ENCODE peak calls at places on chromosome 11, in five cellular contexts. O is naive thymus-derived CD4-positive, alpha-beta T cell; E is NCI-H460; Z is SHP77; G is astrocyte. Y is an unnamed sample.

GRCh38 chr11:15839061-15839460 is 517.3 kb downstream of the SOX6 start:
- DNase-seq in G (no peak), E (no peak), O (no peak), Z (no peak), Y (no peak)

GRCh38 chr11:95143106-95143681 is 53.5 kb downstream of the ENDOD1 start:
- DNase-seq in Z (no peak), O (no peak), E (no peak), G (no peak), Y (no peak)

GRCh38 chr11:61533401-61533800 is 24.9 kb downstream of the LRRC10B start:
- DNase-seq in O (no peak), Z (peak), E (no peak), G (no peak), Y (no peak)

GRCh38 chr11:119339581-119340334 is 925 bp downstream of the C1QTNF5 start:
- DNase-seq in O (no peak), Z (peak), G (no peak), E (no peak), Y (no peak)

GRCh38 chr11:113896156-113896879 is 8.3 kb upstream of the HTR3B start:
- DNase-seq in O (peak), Z (peak), G (no peak), E (peak), Y (peak)

GRCh38 chr11:34652191-34652958 is 31.5 kb downstream of the EHF start:
- DNase-seq in Z (no peak), G (peak), E (no peak), O (no peak), Y (no peak)

GRCh38 chr11:80727315-80727714 is 1286.5 kb upstream of the TENM4 start:
- DNase-seq in O (no peak), Z (peak), E (peak), G (no peak), Y (no peak)

GRCh38 chr11:61747389-61748285 is 4.8 kb upstream of the MYRF start:
- DNase-seq in E (peak), G (peak), Z (peak), O (no peak), Y (peak)

GRCh38 chr11:14357843-14358728 is 897 bp downstream of the RRAS2 start:
- DNase-seq in Z (no peak), E (peak), O (peak), G (peak), Y (peak)

GRCh38 chr11:2825886-2826678 is 59.5 kb downstream of the CDKN1C start:
- DNase-seq in O (no peak), G (peak), Z (no peak), E (no peak), Y (no peak)

GRCh38 chr11:33976351-33977199 is 75.0 kb upstream of the CAPRIN1 start:
- DNase-seq in G (peak), E (no peak), O (no peak), Z (no peak), Y (no peak)

GRCh38 chr11:11179239-11179638 is 173.8 kb downstream of the CSNK2A3 start:
- DNase-seq in Z (no peak), O (no peak), E (no peak), G (peak), Y (no peak)

GRCh38 chr11:118956094-118956846 is at the start of gene UPK2:
- DNase-seq in E (peak), Z (peak), O (peak), G (peak), Y (peak)

GRCh38 chr11:95791385-95792033 is 1.2 kb downstream of the CEP57 start:
- DNase-seq in O (no peak), Z (no peak), G (no peak), E (no peak), Y (no peak)

GRCh38 chr11:7775689-7776088 is 21.1 kb downstream of the OR5P2 start:
- DNase-seq in O (no peak), G (no peak), E (no peak), Z (no peak), Y (no peak)

GRCh38 chr11:47212938-47213337 is 1.8 kb upstream of the DDB2 start:
- DNase-seq in G (no peak), E (no peak), Z (no peak), O (no peak), Y (no peak)

GRCh38 chr11:69328231-69328630 is 34.3 kb downstream of the MYEOV start:
- DNase-seq in O (no peak), E (no peak), Z (no peak), G (no peak), Y (no peak)

GRCh38 chr11:126194121-126194543 is 17.3 kb downstream of the RPUSD4 start:
- DNase-seq in O (peak), E (peak), Z (peak), G (no peak), Y (peak)

GRCh38 chr11:12840871-12841516 is 166.8 kb downstream of the TEAD1 start:
- DNase-seq in Z (no peak), O (no peak), G (no peak), E (no peak), Y (no peak)

GRCh38 chr11:60492488-60493009 is at the start of gene MS4A12:
- DNase-seq in O (no peak), E (no peak), Z (no peak), G (no peak), Y (no peak)

GRCh38 chr11:121606354-121606753 is 153.6 kb upstream of the SORL1-AS1 start:
- DNase-seq in Z (no peak), E (no peak), G (peak), O (no peak), Y (no peak)

GRCh38 chr11:105155679-105156078 is 16.1 kb upstream of the CARD18 start:
- DNase-seq in G (no peak), E (no peak), O (no peak), Z (no peak), Y (no peak)

GRCh38 chr11:87870081-87870480 is 305.2 kb downstream of the RAB38 start:
- DNase-seq in E (no peak), Z (no peak), G (no peak), O (no peak), Y (no peak)

GRCh38 chr11:7281083-7281482 is 29.4 kb downstream of the SYT9 start:
- DNase-seq in G (no peak), Z (no peak), E (no peak), O (no peak), Y (no peak)

GRCh38 chr11:2591805-2592204 is 108.0 kb downstream of the KCNQ1OT1 start:
- DNase-seq in G (no peak), O (no peak), E (no peak), Z (no peak), Y (no peak)

GRCh38 chr11:12717851-12718291 is 43.6 kb downstream of the TEAD1 start:
- DNase-seq in E (no peak), Z (no peak), O (peak), G (peak), Y (peak)

GRCh38 chr11:12056112-12056511 is 47.7 kb upstream of the DKK3 start:
- DNase-seq in O (no peak), Z (no peak), E (no peak), G (no peak), Y (no peak)

GRCh38 chr11:5624489-5625278 is at the start of gene TRIM34:
- DNase-seq in G (peak), E (peak), Z (no peak), O (peak), Y (peak)

GRCh38 chr11:103601230-103601846 is 435.1 kb upstream of the DDI1 start:
- DNase-seq in O (no peak), Z (peak), E (peak), G (peak), Y (peak)

GRCh38 chr11:17686185-17686980 is 33.0 kb upstream of the MYOD1 start:
- DNase-seq in O (no peak), Z (no peak), G (peak), E (no peak), Y (no peak)

GRCh38 chr11:35105319-35106063 is 33.5 kb upstream of the CD44 start:
- DNase-seq in E (no peak), O (no peak), Z (no peak), G (peak), Y (no peak)

GRCh38 chr11:75740681-75741080 is 23.0 kb downstream of the MOGAT2 start:
- DNase-seq in G (no peak), Z (no peak), O (no peak), E (no peak), Y (no peak)

GRCh38 chr11:492416-493226 is 14.4 kb downstream of the RNH1 start:
- DNase-seq in Z (peak), G (no peak), O (no peak), E (no peak), Y (no peak)

GRCh38 chr11:64499261-64500004 is 91.6 kb upstream of the SLC22A12 start:
- DNase-seq in G (no peak), Z (no peak), O (no peak), E (no peak), Y (no peak)

GRCh38 chr11:113331988-113332387 is 17.6 kb downstream of the TTC12 start:
- DNase-seq in Z (no peak), E (no peak), G (no peak), O (no peak), Y (no peak)

GRCh38 chr11:134146598-134146997 is 77.2 kb downstream of the NCAPD3 start:
- DNase-seq in Z (no peak), O (no peak), G (no peak), E (no peak), Y (no peak)

Y was measured in DND-41.